ENCODE peak calls at places on chromosomes 3 and 15, in ten cellular contexts. N is BE2C; A is CD8-positive, alpha-beta memory T cell; I is tibial artery; M is HCT116; W is endodermal cell; O is upper lobe of right lung; S is thyroid gland; F is endothelial cell of umbilical vein; R is Peyer's patch. K is an unnamed sample.

GRCh38 chr3:138914870-138915502 is 32.0 kb downstream of the FOXL2 start:
- DNase-seq in N (no peak), A (no peak), I (no peak), M (no peak), W (no peak), O (no peak), S (no peak), F (peak; percentile 88), R (no peak), K (peak; percentile 66)

GRCh38 chr15:63189955-63190691 is 717 bp downstream of the RAB8B start:
- DNase-seq in N (no peak), A (no peak), I (no peak), M (no peak), W (peak; percentile 56), O (no peak), S (no peak), F (peak; percentile 28), R (no peak), K (peak; percentile 44)

GRCh38 chr3:126135398-126136076 is 44.8 kb downstream of the ALDH1L1 start:
- DNase-seq in N (no peak), A (no peak), I (peak; percentile 16), M (no peak), W (peak; percentile 24), O (peak; percentile 60), S (no peak), F (no peak), R (peak; percentile 38), K (no peak)

GRCh38 chr15:60840703-60841411 is 361.9 kb upstream of the ICE2 start:
- DNase-seq in N (no peak), A (peak; percentile 37), I (no peak), M (no peak), W (no peak), O (no peak), S (no peak), F (no peak), R (peak; percentile 64), K (no peak)

GRCh38 chr3:24365168-24365567 is 129.5 kb downstream of the THRB start:
- DNase-seq in N (no peak), A (no peak), I (peak; percentile 78), M (peak; percentile 31), W (no peak), O (no peak), S (peak; percentile 70), F (peak; percentile 97), R (peak; percentile 70), K (no peak)

GRCh38 chr15:60385620-60386552 is 11.9 kb downstream of the ANXA2 start:
- DNase-seq in N (no peak), A (no peak), I (no peak), M (no peak), W (peak; percentile 16), O (no peak), S (no peak), F (no peak), R (no peak), K (no peak)

GRCh38 chr3:133570139-133570936 is 3.1 kb upstream of the CDV3 start:
- DNase-seq in N (no peak), A (no peak), I (no peak), M (peak; percentile 55), W (no peak), O (no peak), S (peak; percentile 65), F (peak; percentile 89), R (no peak), K (no peak)

GRCh38 chr15:41577863-41578735 is 19.1 kb downstream of the TYRO3 start:
- DNase-seq in N (no peak), A (no peak), I (no peak), M (no peak), W (no peak), O (no peak), S (no peak), F (no peak), R (no peak), K (no peak)

GRCh38 chr15:33565099-33565498 is 254.3 kb downstream of the RYR3 start:
- DNase-seq in N (no peak), A (no peak), I (no peak), M (no peak), W (no peak), O (no peak), S (no peak), F (peak; percentile 10), R (no peak), K (no peak)

GRCh38 chr3:87335931-87336330 is 59.5 kb upstream of the POU1F1 start:
- DNase-seq in N (no peak), A (no peak), I (no peak), M (no peak), W (no peak), O (no peak), S (no peak), F (no peak), R (no peak), K (no peak)

GRCh38 chr15:90512281-90512680 is 17.4 kb upstream of the CRTC3 start:
- DNase-seq in N (no peak), A (no peak), I (no peak), M (no peak), W (no peak), O (no peak), S (no peak), F (no peak), R (no peak), K (no peak)

GRCh38 chr3:126356373-126357298 is 572 bp downstream of the KLF15 start:
- DNase-seq in N (peak; percentile 62), A (no peak), I (peak; percentile 63), M (no peak), W (peak; percentile 63), O (peak; percentile 75), S (peak; percentile 36), F (peak; percentile 5), R (no peak), K (peak; percentile 90)

GRCh38 chr3:13621381-13622221 is 72.7 kb downstream of the FBLN2 start:
- DNase-seq in N (peak; percentile 57), A (peak; percentile 27), I (no peak), M (no peak), W (no peak), O (no peak), S (no peak), F (no peak), R (no peak), K (peak; percentile 61)

GRCh38 chr3:150319900-150320299 is 88.2 kb upstream of the TSC22D2 start:
- DNase-seq in N (no peak), A (no peak), I (no peak), M (peak; percentile 95), W (no peak), O (no peak), S (peak; percentile 29), F (peak; percentile 32), R (no peak), K (no peak)

GRCh38 chr3:64291956-64292355 is 66.7 kb upstream of the PRICKLE2 start:
- DNase-seq in N (no peak), A (no peak), I (peak; percentile 35), M (no peak), W (no peak), O (no peak), S (no peak), F (no peak), R (no peak), K (no peak)

GRCh38 chr3:53778154-53778553 is 68.1 kb downstream of the CHDH start:
- DNase-seq in N (no peak), A (no peak), I (no peak), M (no peak), W (no peak), O (no peak), S (no peak), F (no peak), R (no peak), K (no peak)
- H3K4me3 ChIP-seq in N (no peak overlapping the region), A (no peak overlapping the region), I (no peak overlapping the region), M (no peak overlapping the region), W (no peak overlapping the region), O (no peak overlapping the region), S (no peak overlapping the region), F (no peak overlapping the region), R (no peak overlapping the region), K (no peak overlapping the region)

DNA sequence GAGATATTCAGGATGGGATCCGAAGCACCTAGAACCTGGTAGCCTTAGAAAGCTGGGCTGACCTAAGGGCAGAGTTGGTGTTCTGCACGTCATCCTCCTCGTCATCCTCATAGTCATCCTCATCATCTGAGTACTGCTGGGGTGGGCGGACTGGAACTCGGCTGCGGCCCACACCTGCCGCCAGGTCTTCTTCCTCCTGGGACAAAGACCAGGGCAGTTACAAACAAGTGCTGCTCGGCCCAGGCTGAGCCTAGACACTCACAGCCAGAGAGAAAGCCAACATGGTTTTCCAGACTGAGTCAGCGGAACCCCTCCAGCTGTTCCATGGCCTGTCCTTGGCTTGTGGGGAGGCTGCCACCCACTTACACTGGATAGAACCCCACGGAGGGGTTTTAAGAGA is 40.5 kb downstream of the SEMA3G start:
- DNase-seq in N (no peak), A (no peak), I (no peak), M (no peak), W (no peak), O (peak; percentile 42), S (no peak), F (no peak), R (peak; percentile 39), K (peak; percentile 15)
- H3K36me3 ChIP-seq in N (peaks cover 4% of the 10 kb centered on the region), A (peaks cover 67% of the 10 kb centered on the region), I (peaks cover 56% of the 10 kb centered on the region), M (peaks cover 70% of the 10 kb centered on the region), W (peaks cover 83% of the 10 kb centered on the region), O (peaks cover 80% of the 10 kb centered on the region), S (peaks cover 52% of the 10 kb centered on the region), F (peaks cover 72% of the 10 kb centered on the region), R (peaks cover 82% of the 10 kb centered on the region), K (peaks cover 53% of the 10 kb centered on the region)

DNA sequence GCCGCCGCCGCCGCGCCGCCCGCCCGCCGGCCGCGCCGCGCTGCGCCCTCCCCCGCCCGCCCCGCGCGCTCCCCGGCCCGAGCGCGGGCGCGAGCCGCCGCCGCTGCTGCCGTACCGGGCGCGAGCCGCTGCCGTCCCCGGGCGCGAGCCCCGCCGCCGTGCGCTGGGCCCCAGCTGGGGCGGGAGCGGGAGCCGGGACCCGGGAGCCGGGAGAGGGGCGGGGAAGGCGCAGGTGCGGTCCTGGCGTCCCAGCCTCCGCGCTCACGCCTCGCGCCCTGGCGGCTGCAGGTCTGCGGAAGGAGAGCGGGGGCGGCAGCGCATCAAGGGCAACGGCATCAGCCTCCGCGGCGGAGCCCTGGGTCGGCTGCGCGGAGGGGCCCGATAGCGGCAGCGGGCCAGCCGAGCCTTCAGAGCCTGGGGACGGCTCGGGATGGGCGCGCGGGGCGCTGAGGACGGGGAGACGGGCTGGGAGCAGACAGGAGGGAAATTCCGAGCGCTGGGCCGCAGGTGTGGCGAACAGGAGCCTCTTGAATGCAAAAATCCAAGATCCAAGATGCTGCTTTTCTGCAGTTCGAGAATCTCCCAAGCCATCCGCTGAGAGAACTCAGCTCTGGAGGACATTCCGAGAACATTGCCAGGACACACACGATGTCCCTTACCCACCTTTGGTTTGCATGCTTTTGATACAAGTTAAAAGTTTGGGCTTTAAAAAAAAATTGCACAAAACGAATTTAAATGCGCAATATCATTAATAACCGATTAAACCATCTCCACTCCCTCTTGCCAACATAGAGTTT is 251.1 kb downstream of the TJP1 start:
- DNase-seq in N (peak; percentile 19), A (no peak), I (no peak), M (no peak), W (peak; percentile 88), O (no peak), S (peak; percentile 59), F (peak; percentile 38), R (no peak), K (peak; percentile 93)
- H3K4me3 ChIP-seq in N (no peak overlapping the region), A (no peak overlapping the region), I (peak overlapping the region; percentile 32), M (no peak overlapping the region), W (peak overlapping the region; percentile 78), O (peak overlapping the region; percentile 39), S (peak overlapping the region; percentile 35), F (peak overlapping the region; percentile 34), R (peak overlapping the region; percentile 62), K (peak overlapping the region; percentile 60)

DNA sequence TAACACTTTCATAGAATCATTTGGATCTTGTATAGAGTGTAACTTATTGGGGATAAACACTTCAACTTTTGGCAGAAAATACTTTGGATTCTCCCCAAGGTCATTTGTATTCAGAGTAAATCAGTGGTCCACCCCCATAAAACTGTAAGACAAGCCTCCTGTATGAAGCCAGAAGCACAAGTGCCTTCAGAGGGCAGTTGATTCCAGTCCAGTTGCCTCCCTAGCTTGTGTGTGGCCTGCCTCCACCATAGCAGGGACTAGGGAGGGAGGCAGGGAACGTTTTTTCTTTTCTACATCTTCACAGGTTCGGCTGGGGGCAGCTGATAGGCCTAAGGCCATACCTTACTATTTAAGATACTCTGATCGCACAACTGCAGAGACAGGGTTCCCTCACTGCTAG is 11.6 kb downstream of the GORASP1 start:
- DNase-seq in N (no peak), A (no peak), I (no peak), M (no peak), W (no peak), O (no peak), S (no peak), F (no peak), R (no peak), K (no peak)
- H3K36me3 ChIP-seq in N (peaks cover 3% of the 10 kb centered on the region), A (peaks cover 32% of the 10 kb centered on the region), I (peaks cover 81% of the 10 kb centered on the region), M (peaks cover 6% of the 10 kb centered on the region), W (peaks cover 73% of the 10 kb centered on the region), O (peaks cover 100% of the 10 kb centered on the region), S (peaks cover 68% of the 10 kb centered on the region), F (peaks cover 43% of the 10 kb centered on the region), R (peaks cover 94% of the 10 kb centered on the region), K (peaks cover 31% of the 10 kb centered on the region)